ENCODE peak calls at places on chromosomes 16 and 17, in ten cellular contexts. L is fibroblast of lung, H is esophagus muscularis mucosa, E is body of pancreas, O is cardiac muscle cell, M is gastrocnemius medialis, R is cardiac fibroblast, U is BJ, S is GM06990, A is neural progenitor cell. B is an unnamed sample.

GRCh38 chr17:47305302-47305923 is 18.3 kb upstream of the EFCAB13 start:
- DNase-seq in H (no peak), U (peak; percentile 89), R (peak; percentile 95), M (no peak), L (peak; percentile 87), A (no peak), S (no peak), E (peak; percentile 16), O (no peak), B (peak; percentile 92)

GRCh38 chr17:51238253-51238887 is 21.5 kb downstream of the MBTD1 start:
- DNase-seq in U (no peak), E (no peak), S (peak; percentile 35), A (no peak), L (no peak), R (no peak), H (no peak), M (no peak), O (no peak), B (no peak)

GRCh38 chr16:10308305-10309193 is 77.3 kb upstream of the ATF7IP2 start:
- DNase-seq in O (peak; percentile 38), E (no peak), A (no peak), U (no peak), H (no peak), M (no peak), L (no peak), S (peak; percentile 34), R (no peak), B (no peak)

GRCh38 chr16:57711331-57711730 is 16.7 kb downstream of the DRC7 start:
- DNase-seq in E (no peak), L (no peak), R (no peak), U (no peak), A (no peak), H (no peak), S (no peak), O (no peak), M (no peak), B (no peak)

GRCh38 chr17:48555183-48555615 is 10.3 kb upstream of the HOXB2 start:
- DNase-seq in S (no peak), E (no peak), M (no peak), R (peak; percentile 87), O (peak; percentile 84), L (peak; percentile 99), U (no peak), A (no peak), H (no peak), B (peak; percentile 92)

GRCh38 chr16:67967956-67968439 is 439 bp downstream of the SLC12A4 start:
- DNase-seq in E (peak; percentile 42), H (no peak), O (no peak), A (peak; percentile 65), L (peak; percentile 39), U (no peak), S (peak; percentile 55), R (no peak), M (no peak), B (no peak)

GRCh38 chr17:27997044-27997401 is 45.5 kb upstream of the NLK start:
- DNase-seq in A (no peak), R (no peak), H (no peak), L (no peak), U (no peak), S (no peak), E (no peak), O (no peak), M (no peak), B (no peak)

GRCh38 chr16:86732621-86733297 is 154.4 kb downstream of the FOXL1 start:
- DNase-seq in O (peak; percentile 40), U (no peak), H (no peak), S (no peak), E (no peak), R (peak; percentile 34), M (no peak), A (peak; percentile 81), L (peak; percentile 39), B (peak; percentile 70)

GRCh38 chr16:70789927-70790447 is 11.0 kb downstream of the VAC14 start:
- DNase-seq in O (no peak), A (no peak), L (no peak), U (no peak), E (no peak), M (no peak), H (no peak), R (no peak), S (no peak), B (no peak)

GRCh38 chr16:78503501-78504110 is 404.2 kb downstream of the WWOX start:
- DNase-seq in U (no peak), H (no peak), R (peak; percentile 80), A (peak; percentile 81), O (peak; percentile 79), S (peak; percentile 30), M (peak; percentile 26), L (peak; percentile 86), E (peak; percentile 68), B (peak; percentile 49)

GRCh38 chr17:2982854-2983636 is 80.4 kb downstream of the OR1D5 start:
- DNase-seq in L (peak; percentile 96), A (no peak), H (no peak), S (no peak), E (peak; percentile 64), O (no peak), M (peak; percentile 90), R (peak; percentile 94), U (peak; percentile 59), B (peak; percentile 64)
- TF ChIP-seq CTCF in L (peak; percentile 39), A (no peak), H (peak; percentile 26), S (no peak), E (no peak), O (peak; percentile 61), M (no peak), R (peak; percentile 18), U (peak; percentile 70), B (peak; percentile 35)

GRCh38 chr17:7290685-7291084 is 3.8 kb downstream of the YBX2 start:
- DNase-seq in M (no peak), A (no peak), L (no peak), U (no peak), H (no peak), E (no peak), O (no peak), S (no peak), R (no peak), B (no peak)

GRCh38 chr17:7290166-7290565 is 4.3 kb downstream of the YBX2 start:
- DNase-seq in A (no peak), E (no peak), R (no peak), U (no peak), S (no peak), M (no peak), L (no peak), H (no peak), O (no peak), B (no peak)

GRCh38 chr17:7292729-7293128 is 1.7 kb downstream of the YBX2 start:
- DNase-seq in O (peak; percentile 54), M (no peak), A (no peak), R (peak; percentile 63), S (no peak), E (no peak), U (no peak), L (no peak), H (no peak), B (no peak)

GRCh38 chr17:7292194-7292593 is 2.2 kb downstream of the YBX2 start:
- DNase-seq in M (no peak), A (no peak), E (no peak), R (no peak), H (no peak), U (no peak), L (no peak), S (no peak), O (no peak), B (no peak)

GRCh38 chr17:7289256-7290032 is 5.0 kb downstream of the YBX2 start:
- DNase-seq in R (no peak), E (no peak), U (no peak), O (no peak), S (no peak), A (no peak), M (no peak), L (no peak), H (no peak), B (no peak)
- H3K4me3 ChIP-seq in R (no peak overlapping the region), E (no peak overlapping the region), U (no peak overlapping the region), O (no peak overlapping the region), S (no peak overlapping the region), A (no peak overlapping the region), M (no peak overlapping the region), L (no peak overlapping the region), H (no peak overlapping the region), B (no peak overlapping the region)

DNA sequence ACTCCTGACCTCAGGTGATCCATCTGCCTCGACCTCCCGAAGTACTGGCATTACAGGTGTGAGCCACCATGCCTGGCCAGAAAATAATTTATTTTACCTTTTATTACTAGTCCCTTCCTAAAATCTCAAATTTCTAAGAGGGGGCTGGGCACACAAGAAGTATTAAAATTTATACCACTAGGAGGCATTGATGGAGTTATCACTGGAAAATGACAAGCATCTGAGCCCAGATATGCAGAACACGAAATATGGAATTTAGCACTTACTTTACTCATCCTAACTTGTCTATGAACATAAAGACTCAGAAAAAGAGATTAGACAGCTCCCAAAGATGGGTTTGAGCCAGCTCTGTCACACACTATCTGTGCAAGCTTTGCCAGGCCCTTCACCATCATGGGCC is 46.4 kb downstream of the STAT5A start:
- DNase-seq in M (no peak), E (no peak), R (no peak), H (no peak), U (no peak), A (no peak), O (no peak), S (no peak), L (no peak), B (no peak)
- TF ChIP-seq CTCF in M (no peak), E (no peak), R (no peak), H (no peak), U (no peak), A (no peak), O (peak; percentile 16), S (no peak), L (no peak), B (no peak)

GRCh38 chr16:30523768-30524574 is 2.4 kb downstream of the ZNF768 start:
- DNase-seq in R (peak; percentile 45), U (no peak), S (no peak), E (no peak), M (no peak), O (no peak), L (peak; percentile 26), A (no peak), H (no peak), B (peak; percentile 18)

GRCh38 chr16:30519120-30520049 is 7.0 kb downstream of the ZNF768 start:
- DNase-seq in S (no peak), U (no peak), R (no peak), L (no peak), H (no peak), O (no peak), A (no peak), M (no peak), E (no peak), B (no peak)

GRCh38 chr16:30521873-30522641 is 4.3 kb downstream of the ZNF768 start:
- DNase-seq in U (no peak), R (no peak), O (no peak), H (no peak), L (no peak), S (no peak), E (no peak), A (no peak), M (no peak), B (no peak)

GRCh38 chr16:30518552-30518951 is 7.8 kb downstream of the ZNF768 start:
- DNase-seq in A (no peak), R (no peak), M (no peak), U (no peak), S (no peak), L (no peak), E (no peak), H (no peak), O (no peak), B (no peak)

DNA sequence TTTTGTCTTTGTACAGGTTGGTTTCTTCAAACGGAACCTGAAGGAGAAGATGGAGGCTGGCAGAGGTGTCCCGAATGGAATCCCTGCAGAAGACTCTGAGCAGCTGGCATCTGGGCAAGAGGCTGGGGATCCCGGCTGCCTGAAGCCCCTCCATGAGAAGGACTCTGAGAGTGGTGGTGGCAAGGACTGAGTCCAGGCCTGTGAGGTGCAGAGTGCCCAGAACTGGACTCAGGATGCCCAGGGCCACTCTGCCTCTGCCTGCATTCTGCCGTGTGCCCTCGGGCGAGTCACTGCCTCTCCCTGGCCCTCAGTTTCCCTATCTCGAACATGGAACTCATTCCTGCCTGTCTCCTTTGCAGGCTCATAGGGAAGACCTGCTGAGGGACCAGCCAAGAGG is 4.9 kb downstream of the ZNF768 start:
- DNase-seq in L (no peak), U (no peak), H (no peak), E (no peak), A (no peak), O (no peak), R (no peak), S (no peak), M (no peak), B (no peak)
- H3K4me3 ChIP-seq in L (no peak overlapping the region), U (no peak overlapping the region), H (no peak overlapping the region), E (no peak overlapping the region), A (no peak overlapping the region), O (no peak overlapping the region), R (no peak overlapping the region), S (no peak overlapping the region), M (no peak overlapping the region), B (no peak overlapping the region)